ENCODE peak calls at places on chromosomes 12 and 14, in eight cellular contexts. I, S, P, G, R, V, X and Y are unnamed samples.

GRCh38 chr14:29227631-29228030 is 461.0 kb downstream of the FOXG1 start:
- DNase-seq in X (no peak), V (no peak), R (no peak), G (no peak), S (no peak), P (no peak), I (no peak), Y (no peak)

GRCh38 chr12:116806845-116807440 is 68.8 kb downstream of the RNFT2 start:
- DNase-seq in X (no peak), G (no peak), I (no peak), R (no peak), P (no peak), S (no peak), V (no peak), Y (no peak)

GRCh38 chr12:61915420-61915819 is 344.8 kb upstream of the USP15 start:
- DNase-seq in R (no peak), V (peak), G (no peak), P (no peak), X (no peak), S (no peak), I (no peak), Y (no peak)

GRCh38 chr12:1807107-1807478 is 13.3 kb upstream of the LRTM2 start:
- DNase-seq in V (no peak), S (no peak), R (no peak), X (no peak), G (no peak), P (no peak), I (no peak), Y (peak)

GRCh38 chr14:35319509-35319908 is 27.3 kb downstream of the PSMA6 start:
- DNase-seq in P (no peak), V (no peak), R (no peak), X (no peak), G (no peak), S (no peak), I (no peak), Y (no peak)

GRCh38 chr12:65171870-65172269 is 2.5 kb downstream of the LEMD3 start:
- DNase-seq in X (no peak), G (peak), R (no peak), P (no peak), I (peak), V (no peak), S (no peak), Y (no peak)

GRCh38 chr12:79344855-79345840 is 345.6 kb downstream of the PAWR start:
- DNase-seq in S (no peak), X (no peak), I (peak), P (no peak), R (no peak), V (no peak), G (peak), Y (no peak)

GRCh38 chr12:85829391-85829790 is 6.8 kb downstream of the RASSF9 start:
- DNase-seq in I (no peak), G (no peak), X (no peak), V (no peak), R (no peak), P (no peak), S (no peak), Y (no peak)

GRCh38 chr14:59309291-59309900 is 120.9 kb downstream of the DAAM1 start:
- DNase-seq in G (no peak), P (no peak), S (no peak), R (no peak), I (no peak), V (no peak), X (no peak), Y (no peak)